ENCODE peak calls at places on chromosomes 13 and 19, in eight cellular contexts. W, A, D, P, B, C, V and T are unnamed samples.

GRCh38 chr13:39186205-39186880 is 148.1 kb downstream of the NHLRC3 start:
- DNase-seq in W (no peak), A (no peak), D (no peak), P (no peak), B (no peak), C (no peak), V (no peak), T (no peak)

GRCh38 chr13:74889321-74889720 is 592.6 kb downstream of the TBC1D4 start:
- DNase-seq in W (no peak), A (no peak), D (no peak), P (peak; percentile 91), B (no peak), C (no peak), V (no peak), T (no peak)

GRCh38 chr13:100323937-100324336 is 235.0 kb downstream of the PCCA start:
- DNase-seq in W (no peak), A (no peak), D (no peak), P (no peak), B (no peak), C (no peak), V (peak; percentile 8), T (no peak)

GRCh38 chr13:113652404-113653263 is 5.4 kb downstream of the ATP4B start:
- DNase-seq in W (peak; percentile 27), A (no peak), D (no peak), P (no peak), B (peak; percentile 49), C (no peak), V (no peak), T (no peak)

GRCh38 chr19:40831502-40832430 is 18.5 kb downstream of the CYP2A6 start:
- DNase-seq in W (no peak), A (no peak), D (peak; percentile 72), P (peak; percentile 88), B (no peak), C (no peak), V (peak; percentile 97), T (no peak)

GRCh38 chr13:74930402-74931165 is 551.4 kb downstream of the TBC1D4 start:
- DNase-seq in W (no peak), A (no peak), D (no peak), P (peak; percentile 81), B (no peak), C (no peak), V (peak; percentile 61), T (no peak)

GRCh38 chr19:12642506-12642905 is 24.0 kb downstream of the MAN2B1 start:
- DNase-seq in W (no peak), A (no peak), D (no peak), P (no peak), B (no peak), C (no peak), V (no peak), T (no peak)

GRCh38 chr13:44207476-44207875 is 166.1 kb upstream of the SERP2 start:
- DNase-seq in W (no peak), A (no peak), D (no peak), P (peak; percentile 58), B (no peak), C (no peak), V (no peak), T (no peak)

GRCh38 chr19:47826800-47827199 is 5.1 kb downstream of the CRX start:
- DNase-seq in W (no peak), A (no peak), D (no peak), P (no peak), B (no peak), C (no peak), V (no peak), T (no peak)

GRCh38 chr13:103568314-103568713 is 502.1 kb upstream of the SLC10A2 start:
- DNase-seq in W (no peak), A (no peak), D (no peak), P (no peak), B (no peak), C (no peak), V (no peak), T (no peak)

GRCh38 chr13:113378825-113379224 is 14.9 kb upstream of the GRTP1 start:
- DNase-seq in W (peak; percentile 27), A (no peak), D (no peak), P (no peak), B (no peak), C (no peak), V (no peak), T (no peak)

GRCh38 chr19:15915109-15915508 is 17.2 kb upstream of the CYP4F2 start:
- DNase-seq in W (no peak), A (no peak), D (no peak), P (no peak), B (no peak), C (no peak), V (no peak), T (no peak)

GRCh38 chr19:14503285-14503684 is 7.4 kb upstream of the GIPC1 start:
- DNase-seq in W (no peak), A (no peak), D (no peak), P (no peak), B (no peak), C (no peak), V (no peak), T (no peak)

GRCh38 chr19:50909240-50910070 is 1.7 kb downstream of the KLK4 start:
- DNase-seq in W (peak; percentile 59), A (peak; percentile 38), D (peak; percentile 91), P (peak; percentile 21), B (no peak), C (peak; percentile 94), V (no peak), T (no peak)

GRCh38 chr13:44249439-44249838 is 124.2 kb upstream of the SERP2 start:
- DNase-seq in W (no peak), A (no peak), D (peak; percentile 59), P (peak; percentile 34), B (no peak), C (no peak), V (peak; percentile 77), T (no peak)

GRCh38 chr19:13437919-13438618 is 68.2 kb downstream of the CACNA1A start:
- DNase-seq in W (no peak), A (no peak), D (no peak), P (no peak), B (no peak), C (no peak), V (no peak), T (no peak)

GRCh38 chr13:112873851-112874750 is 94.9 kb upstream of the MCF2L start:
- DNase-seq in W (peak; percentile 84), A (peak; percentile 82), D (peak; percentile 79), P (peak; percentile 64), B (peak; percentile 85), C (peak; percentile 79), V (peak; percentile 50), T (no peak)

GRCh38 chr13:49597043-49597669 is 11.8 kb upstream of the RCBTB1 start:
- DNase-seq in W (no peak), A (no peak), D (no peak), P (no peak), B (no peak), C (no peak), V (no peak), T (no peak)

GRCh38 chr13:94933230-94933751 is 220.9 kb upstream of the SOX21 start:
- DNase-seq in W (no peak), A (no peak), D (no peak), P (peak; percentile 25), B (no peak), C (no peak), V (no peak), T (no peak)

GRCh38 chr19:16340654-16341053 is 16.0 kb downstream of the KLF2 start:
- DNase-seq in W (no peak), A (no peak), D (no peak), P (no peak), B (no peak), C (no peak), V (no peak), T (no peak)

GRCh38 chr19:11541238-11541637 is 2.6 kb downstream of the CNN1 start:
- DNase-seq in W (no peak), A (no peak), D (no peak), P (no peak), B (no peak), C (no peak), V (no peak), T (no peak)

GRCh38 chr13:36515466-36515865 is 83.2 kb downstream of the CCNA1 start:
- DNase-seq in W (no peak), A (no peak), D (no peak), P (no peak), B (no peak), C (no peak), V (no peak), T (no peak)

GRCh38 chr13:25371608-25372274 is at the start of gene ATP8A2:
- DNase-seq in W (no peak), A (no peak), D (no peak), P (no peak), B (no peak), C (peak; percentile 33), V (no peak), T (no peak)
- H3K4me3 ChIP-seq in W (peak within 1 kb of the TSS; percentile 38), A (peak within 1 kb of the TSS; percentile 27), D (no peak within 1 kb of the TSS), P (peak within 1 kb of the TSS; percentile 19), B (peak within 1 kb of the TSS; percentile 14), C (peak within 1 kb of the TSS; percentile 83), V (peak within 1 kb of the TSS; percentile 45), T (no peak within 1 kb of the TSS)

DNA sequence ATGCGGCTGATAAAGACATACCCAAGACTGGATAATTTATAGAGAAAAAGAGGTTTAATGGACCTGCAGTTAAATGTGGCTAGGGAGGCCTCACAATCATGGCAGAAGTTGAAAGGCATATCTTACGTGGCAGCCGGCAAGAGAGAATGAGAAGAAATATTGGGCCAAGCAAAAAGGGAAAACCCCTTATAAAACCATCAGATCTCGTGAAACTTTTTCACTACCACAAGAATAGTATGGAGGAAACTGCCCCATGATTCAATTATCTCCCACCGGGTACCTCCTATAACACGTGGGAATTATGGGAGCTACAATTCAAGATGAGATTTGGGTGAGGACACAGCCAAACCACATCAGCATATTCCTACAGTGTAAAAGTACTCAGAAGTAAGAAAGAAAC is 4.7 kb upstream of the KBTBD7 start:
- DNase-seq in W (no peak), A (no peak), D (no peak), P (no peak), B (no peak), C (no peak), V (no peak), T (no peak)
- H3K4me3 ChIP-seq in W (no peak overlapping the region), A (no peak overlapping the region), D (no peak overlapping the region), P (no peak overlapping the region), B (no peak overlapping the region), C (no peak overlapping the region), V (no peak overlapping the region), T (no peak overlapping the region)

GRCh38 chr19:43724896-43725295 is 9.0 kb downstream of the IRGC start:
- DNase-seq in W (no peak), A (no peak), D (no peak), P (no peak), B (no peak), C (no peak), V (no peak), T (no peak)
- H3K4me3 ChIP-seq in W (no peak overlapping the region), A (no peak overlapping the region), D (no peak overlapping the region), P (no peak overlapping the region), B (no peak overlapping the region), C (no peak overlapping the region), V (no peak overlapping the region), T (no peak overlapping the region)

DNA sequence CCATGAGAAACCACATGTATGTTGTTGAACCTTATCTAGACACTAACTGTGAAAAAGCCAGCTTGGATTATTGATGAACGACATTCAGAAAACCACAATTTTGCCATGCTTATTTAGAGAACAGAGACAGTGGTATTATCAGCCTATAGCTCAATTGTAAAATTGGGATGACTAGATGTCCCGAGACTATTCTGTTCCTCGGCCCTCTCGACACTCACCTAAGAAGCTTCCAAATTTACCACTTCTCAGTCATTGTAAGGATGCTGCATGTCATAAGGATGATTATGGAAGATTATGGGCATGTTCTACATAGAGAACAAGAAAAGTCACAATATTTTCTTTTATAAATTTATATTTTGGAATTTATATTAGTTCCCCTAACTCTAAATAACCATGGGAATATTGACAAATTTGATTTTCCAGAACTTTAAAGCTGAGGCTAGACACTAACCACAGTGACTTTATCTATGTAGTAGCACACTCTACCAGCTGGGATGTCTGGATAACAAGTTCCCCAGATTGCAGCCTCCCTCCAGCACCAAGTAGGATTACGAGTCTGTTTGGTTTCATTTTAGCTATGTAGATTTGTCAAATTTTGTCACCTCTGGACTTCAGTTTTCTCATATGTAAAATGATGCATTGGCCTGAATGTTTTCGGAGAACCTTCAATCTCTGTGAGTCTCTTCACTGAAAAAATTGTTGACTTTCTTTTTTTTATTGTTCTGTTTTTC is 513.6 kb downstream of the IRS2 start:
- DNase-seq in W (no peak), A (no peak), D (no peak), P (peak; percentile 36), B (no peak), C (no peak), V (peak; percentile 29), T (no peak)
- H3K4me3 ChIP-seq in W (no peak overlapping the region), A (no peak overlapping the region), D (no peak overlapping the region), P (peak overlapping the region; percentile 73), B (no peak overlapping the region), C (peak overlapping the region; percentile 67), V (no peak overlapping the region), T (no peak overlapping the region)